ENCODE peak calls at places on chromosome 19, in five cellular contexts. E is WTC11, G is activated gamma-delta T cell treated with Interleukin-2 at 50 U/mL for 16 hours, X is mesendoderm, P is lower leg skin. Y is an unnamed sample.

GRCh38 chr19:47473336-47473735 is 1.6 kb upstream of the SLC8A2 start:
- DNase-seq in P (no peak), G (no peak), E (no peak), X (no peak), Y (no peak)

GRCh38 chr19:37813340-37813739 is 34.0 kb upstream of the ZNF573 start:
- DNase-seq in P (no peak), X (no peak), E (no peak), G (no peak), Y (no peak)

GRCh38 chr19:34179066-34179465 is 6.8 kb downstream of the LSM14A start:
- DNase-seq in E (no peak), X (no peak), P (no peak), G (no peak), Y (no peak)

GRCh38 chr19:5030136-5030820 is 61.4 kb downstream of the KDM4B start:
- DNase-seq in X (no peak), G (no peak), P (peak), E (no peak), Y (no peak)

GRCh38 chr19:47754206-47755064 is 9.1 kb downstream of the NOP53 start:
- DNase-seq in X (no peak), P (no peak), E (no peak), G (no peak), Y (no peak)

GRCh38 chr19:43470288-43470687 is 4.9 kb upstream of the LYPD3 start:
- DNase-seq in G (peak), P (no peak), E (no peak), X (peak), Y (no peak)

GRCh38 chr19:14843587-14843986 is 5.1 kb downstream of the OR7A10 start:
- DNase-seq in E (no peak), P (no peak), X (no peak), G (no peak), Y (no peak)

GRCh38 chr19:19619121-19619848 is 798 bp upstream of the PBX4 start:
- DNase-seq in X (no peak), P (no peak), G (no peak), E (no peak), Y (no peak)

GRCh38 chr19:4327252-4327876 is 11.3 kb downstream of the STAP2 start:
- DNase-seq in X (peak), P (peak), E (peak), G (peak), Y (peak)

GRCh38 chr19:3781603-3782002 is 4.6 kb downstream of the MATK start:
- DNase-seq in G (no peak), X (no peak), P (no peak), E (no peak), Y (no peak)

GRCh38 chr19:13825489-13826475 is 30.5 kb downstream of the ZSWIM4 start:
- DNase-seq in P (no peak), E (peak), X (peak), G (no peak), Y (no peak)

Y was measured in tibial nerve.